ENCODE peak calls at places on chromosomes 5 and 9, in seven cellular contexts. A is glutamatergic neuron, D is progenitor cell of endocrine pancreas, K is body of pancreas, N is spleen, I is uterus, O is foreskin fibroblast. B is an unnamed sample.

GRCh38 chr9:79800578-79800977 is 228.8 kb downstream of the TLE4 start:
- DNase-seq in O (peak), K (no peak), N (no peak), A (no peak), D (no peak), I (no peak), B (no peak)

GRCh38 chr5:76153271-76153670 is 70.1 kb downstream of the SV2C start:
- DNase-seq in I (no peak), D (no peak), N (no peak), A (no peak), K (no peak), O (no peak), B (no peak)

GRCh38 chr9:101270325-101270701 is 114.5 kb downstream of the BAAT start:
- DNase-seq in D (no peak), A (no peak), K (no peak), O (no peak), N (no peak), I (no peak), B (no peak)

GRCh38 chr5:144549580-144549979 is 378.9 kb downstream of the KCTD16 start:
- DNase-seq in O (peak), D (no peak), N (no peak), A (no peak), I (no peak), K (peak), B (no peak)

GRCh38 chr9:76980566-76980965 is 38.9 kb upstream of the FOXB2 start:
- DNase-seq in A (no peak), I (no peak), O (no peak), N (no peak), D (no peak), K (no peak), B (no peak)

GRCh38 chr9:75231167-75231566 is 142.9 kb downstream of the OSTF1 start:
- DNase-seq in N (no peak), O (no peak), I (no peak), D (no peak), K (no peak), A (no peak), B (no peak)

GRCh38 chr5:42592401-42592800 is 164.2 kb upstream of the CCDC152 start:
- DNase-seq in N (no peak), A (no peak), D (no peak), I (no peak), K (no peak), O (no peak), B (no peak)

GRCh38 chr9:21856301-21857094 is 54.1 kb downstream of the MTAP start:
- DNase-seq in K (peak), A (no peak), O (peak), I (no peak), D (no peak), N (no peak), B (no peak)

GRCh38 chr5:113965225-113965624 is 396.6 kb upstream of the KCNN2 start:
- DNase-seq in K (no peak), I (no peak), O (no peak), N (no peak), A (no peak), D (no peak), B (no peak)

GRCh38 chr5:1792842-1793266 is 6.8 kb downstream of the MRPL36 start:
- DNase-seq in D (no peak), N (peak), A (no peak), I (no peak), K (no peak), O (peak), B (peak)

GRCh38 chr9:26263451-26263850 is 585.2 kb upstream of the TUSC1 start:
- DNase-seq in I (no peak), A (no peak), K (no peak), D (no peak), N (no peak), O (no peak), B (no peak)

GRCh38 chr9:119216891-119217290 is 152.3 kb downstream of the BRINP1 start:
- DNase-seq in K (peak), I (peak), O (no peak), D (no peak), A (no peak), N (no peak), B (no peak)

GRCh38 chr5:38107096-38107495 is 151.3 kb upstream of the EGFLAM start:
- DNase-seq in D (no peak), O (no peak), I (no peak), A (no peak), K (no peak), N (no peak), B (no peak)

GRCh38 chr5:92694067-92694466 is 887.0 kb downstream of the NR2F1-AS1 start:
- DNase-seq in D (no peak), I (no peak), K (no peak), N (no peak), O (no peak), A (no peak), B (no peak)

GRCh38 chr5:55897905-55898304 is 46.7 kb downstream of the IL31RA start:
- DNase-seq in N (no peak), K (peak), O (peak), D (no peak), I (peak), A (no peak), B (no peak)

GRCh38 chr9:36625006-36625600 is 52.4 kb downstream of the MELK start:
- DNase-seq in O (peak), I (peak), A (no peak), K (peak), N (no peak), D (no peak), B (no peak)

GRCh38 chr9:117672397-117672796 is 31.8 kb upstream of the TLR4 start:
- DNase-seq in D (no peak), O (peak), N (no peak), A (no peak), I (no peak), K (no peak), B (no peak)

GRCh38 chr5:111653408-111653807 is 103.6 kb downstream of the NREP start:
- DNase-seq in A (no peak), O (no peak), N (no peak), K (no peak), D (no peak), I (no peak), B (no peak)

GRCh38 chr5:111655169-111655924 is 101.6 kb downstream of the NREP start:
- DNase-seq in A (no peak), I (no peak), N (no peak), K (peak), D (no peak), O (peak), B (no peak)

DNA sequence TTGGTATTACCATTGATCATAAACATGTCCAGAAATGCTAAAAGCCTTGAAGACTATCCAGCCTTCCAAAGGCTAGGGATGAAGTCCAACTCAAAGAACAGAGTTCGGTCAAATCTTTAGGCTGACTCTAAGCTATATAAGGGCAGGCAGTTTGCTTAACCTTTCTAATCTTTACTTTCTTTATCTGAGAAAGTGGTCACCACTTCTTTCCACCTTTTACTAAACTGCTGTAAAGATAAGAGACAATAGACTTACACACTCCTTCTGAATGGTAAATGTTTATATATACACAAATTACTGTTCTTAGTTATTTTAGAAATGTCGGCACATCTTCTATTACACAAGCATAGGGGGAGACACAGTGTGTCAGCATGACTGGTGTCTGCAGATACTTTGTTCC is 100.4 kb downstream of the NREP start:
- DNase-seq in D (no peak), O (no peak), A (no peak), N (no peak), I (no peak), K (no peak), B (no peak)
- TF ChIP-seq CTCF in D (no peak), O (no peak), A (no peak), N (no peak), I (no peak), K (no peak), B (no peak)

DNA sequence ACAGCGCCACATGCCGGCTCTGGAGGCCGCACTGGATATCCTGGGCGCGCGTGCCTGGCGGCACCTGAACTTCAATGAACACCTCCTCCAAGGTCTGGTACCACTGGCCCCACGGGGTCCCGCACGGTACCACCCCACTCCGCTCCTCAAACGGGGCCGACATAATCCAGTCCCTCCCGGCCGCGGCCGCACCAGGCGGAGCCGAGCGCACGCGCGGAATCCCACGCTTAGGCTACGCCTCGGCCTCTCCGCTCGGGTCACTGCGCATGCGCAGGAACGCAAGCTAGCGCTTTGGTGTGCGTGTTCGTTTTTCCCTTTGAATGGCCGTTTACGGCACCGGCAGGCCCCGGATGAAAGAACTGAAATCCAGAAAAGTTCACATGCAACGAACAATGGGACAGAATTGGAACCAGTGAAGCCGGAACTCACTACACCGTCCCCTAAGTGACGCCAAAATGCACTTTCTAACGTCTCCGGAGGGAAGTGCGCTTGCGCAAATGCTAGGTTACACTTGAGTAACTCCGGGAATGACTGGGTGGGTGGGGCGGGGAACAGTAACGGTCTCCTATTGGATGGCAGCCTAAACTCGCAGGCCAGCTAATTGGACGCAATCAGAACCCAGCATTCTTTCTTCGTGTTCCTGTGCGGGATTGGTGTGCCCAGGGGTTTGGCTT is at the start of gene NUDCD2:
- DNase-seq in K (peak), N (peak), A (peak), I (peak), D (peak), O (peak), B (peak)
- TF ChIP-seq CTCF in K (no peak), N (peak), A (no peak), I (peak), D (peak), O (peak), B (no peak)

GRCh38 chr5:127562252-127562651 is 44.8 kb downstream of the PRRC1 start:
- DNase-seq in D (no peak), A (peak), O (peak), N (no peak), I (no peak), K (no peak), B (no peak)
- TF ChIP-seq CTCF in D (peak), A (no peak), O (no peak), N (no peak), I (peak), K (no peak), B (peak)

DNA sequence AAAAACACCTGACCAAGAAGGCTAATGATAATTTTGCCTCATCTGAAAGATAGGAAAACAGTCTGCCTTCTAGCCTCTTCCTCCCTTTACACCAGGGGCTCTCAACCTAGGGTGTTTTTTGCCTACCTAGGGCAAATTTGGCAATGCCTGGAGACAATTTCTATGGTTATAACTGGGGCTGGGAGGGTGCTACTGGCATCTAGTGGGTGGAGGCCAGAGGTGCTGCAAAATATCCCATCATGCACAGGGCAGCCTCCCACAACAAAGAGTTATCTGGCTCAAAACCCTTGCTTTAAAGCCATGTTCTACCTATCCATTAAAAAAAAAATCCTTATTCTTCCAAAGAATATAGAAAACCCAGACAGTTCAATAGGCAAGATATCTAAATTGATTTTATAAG is 45.0 kb upstream of the NR3C1 start:
- DNase-seq in I (no peak), D (no peak), N (no peak), A (no peak), O (no peak), K (no peak), B (no peak)
- TF ChIP-seq CTCF in I (no peak), D (no peak), N (no peak), A (no peak), O (no peak), K (no peak), B (peak)

B was measured in GM13977.